ENCODE peak calls at places on chromosomes 3 and 15, in ten cellular contexts. J is neuronal stem cell, H is lower lobe of right lung, Y is memory B cell, L is brain microvascular endothelial cell, C is A549, V is HTR-8/SVneo, E is neural crest cell, B is NCI-H1417, P is ELR. F is an unnamed sample.

GRCh38 chr3:127459891-127460290 is 130.6 kb downstream of the TPRA1 start:
- DNase-seq in L (no peak), E (no peak), Y (no peak), H (no peak), J (no peak), C (no peak), V (no peak), B (no peak), P (no peak), F (no peak)

GRCh38 chr3:172550347-172550943 is 27.2 kb upstream of the TNFSF10 start:
- DNase-seq in Y (no peak), L (peak; percentile 92), V (peak; percentile 84), P (peak; percentile 92), J (no peak), B (no peak), C (peak; percentile 45), H (no peak), E (no peak), F (peak; percentile 90)

GRCh38 chr3:176032043-176032442 is 1165.2 kb downstream of the TBL1XR1 start:
- DNase-seq in P (peak; percentile 1), B (no peak), E (no peak), H (no peak), V (no peak), L (no peak), C (no peak), J (no peak), Y (no peak), F (no peak)

GRCh38 chr3:12175844-12176453 is 17.2 kb upstream of the TIMP4 start:
- DNase-seq in P (peak; percentile 57), B (peak; percentile 11), E (peak; percentile 62), V (peak; percentile 38), J (peak; percentile 62), C (peak; percentile 58), Y (peak; percentile 16), H (peak; percentile 66), L (peak; percentile 38), F (peak; percentile 36)

GRCh38 chr3:81279481-81280273 is 481.8 kb downstream of the GBE1 start:
- DNase-seq in E (no peak), Y (no peak), C (no peak), V (no peak), J (no peak), P (peak; percentile 68), B (no peak), H (no peak), L (no peak), F (no peak)

GRCh38 chr3:39176025-39176714 is 16.2 kb downstream of the XIRP1 start:
- DNase-seq in B (no peak), E (no peak), P (no peak), L (no peak), C (no peak), Y (no peak), H (no peak), V (no peak), J (no peak), F (no peak)

GRCh38 chr3:172646439-172647015 is 64.3 kb downstream of the NCEH1 start:
- DNase-seq in L (peak; percentile 76), H (no peak), P (no peak), B (no peak), V (no peak), Y (no peak), E (no peak), J (no peak), C (no peak), F (no peak)

GRCh38 chr3:184808021-184808420 is 3.9 kb upstream of the VPS8 start:
- DNase-seq in Y (no peak), V (no peak), H (no peak), P (peak; percentile 60), J (peak; percentile 35), L (no peak), E (peak; percentile 48), C (peak; percentile 17), B (no peak), F (peak; percentile 53)

GRCh38 chr3:124837730-124838186 is 49.4 kb downstream of the ITGB5 start:
- DNase-seq in E (peak; percentile 14), H (no peak), J (no peak), B (no peak), V (no peak), C (peak; percentile 99), L (peak; percentile 91), Y (no peak), P (peak; percentile 93), F (peak; percentile 52)

GRCh38 chr3:137259089-137259488 is 301.3 kb downstream of the IL20RB start:
- DNase-seq in J (no peak), P (no peak), E (no peak), C (no peak), L (no peak), B (no peak), Y (no peak), V (no peak), H (no peak), F (no peak)

GRCh38 chr3:46858456-46858855 is 4.8 kb downstream of the MYL3 start:
- DNase-seq in Y (no peak), V (no peak), C (no peak), H (peak; percentile 14), J (no peak), L (no peak), P (no peak), E (no peak), B (no peak), F (no peak)

GRCh38 chr3:157785071-157785826 is 282.0 kb upstream of the VEPH1 start:
- DNase-seq in P (peak; percentile 99), B (no peak), L (peak; percentile 86), E (no peak), C (peak; percentile 60), H (no peak), Y (no peak), J (no peak), V (peak; percentile 73), F (peak; percentile 88)

GRCh38 chr15:80562846-80563245 is 132.3 kb upstream of the ABHD17C start:
- DNase-seq in Y (no peak), J (no peak), V (no peak), L (no peak), P (no peak), H (no peak), E (no peak), C (no peak), B (no peak), F (no peak)

GRCh38 chr15:66803182-66803729 is 101.2 kb downstream of the SMAD6 start:
- DNase-seq in V (peak; percentile 95), Y (no peak), J (peak; percentile 71), E (peak; percentile 50), L (peak; percentile 95), B (no peak), P (peak; percentile 99), H (peak; percentile 93), C (peak; percentile 95), F (peak; percentile 98)

GRCh38 chr3:27591811-27592210 is 107.6 kb upstream of the SLC4A7 start:
- DNase-seq in Y (no peak), B (no peak), J (no peak), P (no peak), L (no peak), V (no peak), C (no peak), E (no peak), H (no peak), F (no peak)

GRCh38 chr3:13687409-13687989 is 138.6 kb downstream of the FBLN2 start:
- DNase-seq in E (no peak), J (no peak), C (no peak), P (no peak), B (no peak), Y (no peak), V (no peak), L (no peak), H (no peak), F (no peak)

GRCh38 chr3:135966349-135966695 is 794 bp downstream of the PPP2R3A start:
- DNase-seq in V (peak; percentile 20), H (no peak), J (no peak), Y (no peak), C (no peak), E (peak; percentile 36), P (no peak), L (no peak), B (peak; percentile 84), F (no peak)

F was measured in H4.